ENCODE peak calls at places on chromosomes 12 and 14, in six cellular contexts. One of them, this sample, is unnamed.

GRCh38 chr12:93234641-93235040 is 143.1 kb upstream of the NUDT4 start:
- DNase-seq in RWPE1: no peak
- DNase-seq in neural progenitor cell: no peak
- DNase-seq in HL-60: no peak
- DNase-seq in foreskin keratinocyte: no peak
- DNase-seq in endothelial cell: no peak
- DNase-seq in this sample: no peak

GRCh38 chr12:2170376-2170775 is 117.6 kb downstream of the CACNA1C start:
- DNase-seq in RWPE1: no peak
- DNase-seq in neural progenitor cell: no peak
- DNase-seq in HL-60: no peak
- DNase-seq in foreskin keratinocyte: no peak
- DNase-seq in endothelial cell: no peak
- DNase-seq in this sample: no peak

GRCh38 chr12:55637467-55637866 is 775 bp downstream of the OR10P1 start:
- DNase-seq in neural progenitor cell: no peak
- DNase-seq in endothelial cell: no peak
- DNase-seq in RWPE1: no peak
- DNase-seq in HL-60: no peak
- DNase-seq in foreskin keratinocyte: no peak
- DNase-seq in this sample: no peak

GRCh38 chr12:51341259-51342007 is 5.0 kb downstream of the CELA1 start:
- DNase-seq in neural progenitor cell: peak
- DNase-seq in HL-60: peak
- DNase-seq in RWPE1: peak
- DNase-seq in endothelial cell: peak
- DNase-seq in foreskin keratinocyte: no peak
- DNase-seq in this sample: peak

GRCh38 chr12:110279561-110279960 is 1.5 kb upstream of the ATP2A2 start:
- DNase-seq in foreskin keratinocyte: no peak
- DNase-seq in endothelial cell: no peak
- DNase-seq in HL-60: no peak
- DNase-seq in neural progenitor cell: peak
- DNase-seq in RWPE1: no peak
- DNase-seq in this sample: no peak

GRCh38 chr14:102215522-102216250 is 76.0 kb downstream of the WDR20 start:
- DNase-seq in endothelial cell: no peak
- DNase-seq in neural progenitor cell: no peak
- DNase-seq in foreskin keratinocyte: no peak
- DNase-seq in HL-60: no peak
- DNase-seq in RWPE1: no peak
- DNase-seq in this sample: no peak

GRCh38 chr12:54958048-54958658 is 26.4 kb downstream of the TESPA1 start:
- DNase-seq in RWPE1: peak
- DNase-seq in foreskin keratinocyte: no peak
- DNase-seq in HL-60: peak
- DNase-seq in endothelial cell: peak
- DNase-seq in neural progenitor cell: peak
- DNase-seq in this sample: peak

GRCh38 chr14:63045612-63046320 is 508 bp upstream of the KCNH5 start:
- DNase-seq in HL-60: no peak
- DNase-seq in RWPE1: peak
- DNase-seq in neural progenitor cell: peak
- DNase-seq in endothelial cell: peak
- DNase-seq in foreskin keratinocyte: no peak
- DNase-seq in this sample: peak

GRCh38 chr12:552466-552865 is 92.7 kb downstream of the B4GALNT3 start:
- DNase-seq in neural progenitor cell: no peak
- DNase-seq in foreskin keratinocyte: no peak
- DNase-seq in endothelial cell: no peak
- DNase-seq in HL-60: no peak
- DNase-seq in RWPE1: no peak
- DNase-seq in this sample: no peak

GRCh38 chr12:57095440-57095839 is 6.5 kb downstream of the NAB2 start:
- DNase-seq in neural progenitor cell: no peak
- DNase-seq in foreskin keratinocyte: no peak
- DNase-seq in endothelial cell: no peak
- DNase-seq in RWPE1: no peak
- DNase-seq in HL-60: no peak
- DNase-seq in this sample: no peak

GRCh38 chr12:75563351-75563750 is 51.9 kb upstream of the KRR1 start:
- DNase-seq in HL-60: no peak
- DNase-seq in RWPE1: no peak
- DNase-seq in endothelial cell: no peak
- DNase-seq in foreskin keratinocyte: no peak
- DNase-seq in neural progenitor cell: no peak
- DNase-seq in this sample: no peak

GRCh38 chr12:75561921-75562320 is 50.5 kb upstream of the KRR1 start:
- DNase-seq in neural progenitor cell: no peak
- DNase-seq in endothelial cell: no peak
- DNase-seq in foreskin keratinocyte: no peak
- DNase-seq in HL-60: no peak
- DNase-seq in RWPE1: no peak
- DNase-seq in this sample: no peak

GRCh38 chr12:75558262-75558661 is 46.9 kb upstream of the KRR1 start:
- DNase-seq in HL-60: no peak
- DNase-seq in RWPE1: no peak
- DNase-seq in foreskin keratinocyte: no peak
- DNase-seq in neural progenitor cell: peak
- DNase-seq in endothelial cell: no peak
- DNase-seq in this sample: no peak

GRCh38 chr12:75556306-75556899 is 45.0 kb upstream of the KRR1 start:
- DNase-seq in RWPE1: no peak
- DNase-seq in foreskin keratinocyte: no peak
- DNase-seq in HL-60: no peak
- DNase-seq in endothelial cell: no peak
- DNase-seq in neural progenitor cell: no peak
- DNase-seq in this sample: no peak

DNA sequence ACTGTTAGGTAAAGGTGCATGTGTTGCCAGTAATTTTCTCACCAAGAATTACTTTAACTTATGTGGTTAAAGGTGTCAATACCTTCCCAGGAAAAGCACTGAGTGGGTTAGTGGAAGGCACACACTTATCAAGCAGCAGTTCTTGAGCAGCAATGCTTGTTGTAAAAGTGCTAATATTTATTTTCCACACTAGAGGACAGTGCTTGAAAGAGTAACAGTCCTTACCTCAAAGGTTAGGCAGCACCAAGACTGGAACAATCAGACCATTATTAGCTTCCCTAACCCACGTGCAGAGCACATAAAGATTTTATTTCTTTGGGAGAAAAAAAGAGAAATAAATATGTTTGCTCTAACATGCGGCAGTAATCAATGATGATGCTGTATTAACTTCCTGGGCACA is 48.8 kb upstream of the KRR1 start:
- DNase-seq in RWPE1: peak
- DNase-seq in foreskin keratinocyte: no peak
- DNase-seq in endothelial cell: no peak
- DNase-seq in neural progenitor cell: no peak
- DNase-seq in HL-60: no peak
- DNase-seq in this sample: no peak
- TF ChIP-seq CTCF in RWPE1: peak
- TF ChIP-seq CTCF in foreskin keratinocyte: peak
- TF ChIP-seq CTCF in endothelial cell: no peak
- TF ChIP-seq CTCF in neural progenitor cell: peak
- TF ChIP-seq CTCF in HL-60: no peak
- TF ChIP-seq CTCF in this sample: peak

GRCh38 chr12:48105867-48106563 is at the start of gene SENP1:
- DNase-seq in HL-60: peak
- DNase-seq in neural progenitor cell: peak
- DNase-seq in RWPE1: peak
- DNase-seq in endothelial cell: peak
- DNase-seq in foreskin keratinocyte: peak
- DNase-seq in this sample: peak
- TF ChIP-seq CTCF in HL-60: no peak
- TF ChIP-seq CTCF in neural progenitor cell: peak
- TF ChIP-seq CTCF in RWPE1: no peak
- TF ChIP-seq CTCF in endothelial cell: no peak
- TF ChIP-seq CTCF in foreskin keratinocyte: peak
- TF ChIP-seq CTCF in this sample: peak

GRCh38 chr12:78120866-78121590 is 290.3 kb downstream of the NAV3 start:
- DNase-seq in foreskin keratinocyte: no peak
- DNase-seq in HL-60: peak
- DNase-seq in RWPE1: no peak
- DNase-seq in endothelial cell: no peak
- DNase-seq in neural progenitor cell: no peak
- DNase-seq in this sample: no peak

GRCh38 chr12:78119351-78119918 is 288.7 kb downstream of the NAV3 start:
- DNase-seq in neural progenitor cell: no peak
- DNase-seq in endothelial cell: no peak
- DNase-seq in HL-60: no peak
- DNase-seq in RWPE1: no peak
- DNase-seq in foreskin keratinocyte: no peak
- DNase-seq in this sample: no peak

GRCh38 chr12:78118486-78118885 is 287.8 kb downstream of the NAV3 start:
- DNase-seq in RWPE1: no peak
- DNase-seq in endothelial cell: no peak
- DNase-seq in HL-60: no peak
- DNase-seq in neural progenitor cell: no peak
- DNase-seq in foreskin keratinocyte: no peak
- DNase-seq in this sample: no peak

GRCh38 chr12:78115889-78116288 is 285.2 kb downstream of the NAV3 start:
- DNase-seq in neural progenitor cell: no peak
- DNase-seq in foreskin keratinocyte: no peak
- DNase-seq in endothelial cell: no peak
- DNase-seq in HL-60: peak
- DNase-seq in RWPE1: no peak
- DNase-seq in this sample: no peak

DNA sequence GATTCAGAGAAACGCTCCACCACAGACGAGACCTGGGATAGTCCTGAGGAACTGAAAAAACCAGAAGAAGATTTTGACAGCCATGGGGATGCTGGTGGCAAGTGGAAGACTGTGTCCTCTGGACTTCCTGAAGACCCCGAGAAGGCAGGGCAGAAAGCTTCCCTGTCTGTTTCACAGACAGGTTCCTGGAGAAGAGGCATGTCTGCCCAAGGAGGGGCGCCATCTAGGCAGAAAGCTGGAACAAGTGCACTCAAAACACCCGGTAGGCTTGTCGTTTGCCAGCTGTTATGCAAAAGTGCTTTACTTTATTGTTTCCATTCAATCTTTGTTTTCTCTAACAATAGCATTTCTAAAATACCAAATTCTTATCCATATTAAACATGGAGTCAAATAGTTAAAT is 287.3 kb downstream of the NAV3 start:
- DNase-seq in endothelial cell: no peak
- DNase-seq in RWPE1: no peak
- DNase-seq in HL-60: no peak
- DNase-seq in foreskin keratinocyte: no peak
- DNase-seq in neural progenitor cell: peak
- DNase-seq in this sample: no peak
- TF ChIP-seq CTCF in endothelial cell: no peak
- TF ChIP-seq CTCF in RWPE1: no peak
- TF ChIP-seq CTCF in HL-60: no peak
- TF ChIP-seq CTCF in foreskin keratinocyte: peak
- TF ChIP-seq CTCF in neural progenitor cell: peak
- TF ChIP-seq CTCF in this sample: no peak

GRCh38 chr12:106226884-106227640 is 20.8 kb downstream of the CKAP4 start:
- DNase-seq in endothelial cell: peak
- DNase-seq in neural progenitor cell: peak
- DNase-seq in HL-60: peak
- DNase-seq in RWPE1: peak
- DNase-seq in foreskin keratinocyte: no peak
- DNase-seq in this sample: peak
- TF ChIP-seq CTCF in endothelial cell: peak
- TF ChIP-seq CTCF in neural progenitor cell: peak
- TF ChIP-seq CTCF in HL-60: peak
- TF ChIP-seq CTCF in RWPE1: peak
- TF ChIP-seq CTCF in foreskin keratinocyte: peak
- TF ChIP-seq CTCF in this sample: peak

GRCh38 chr14:73280903-73281302 is 43.6 kb downstream of the PAPLN start:
- DNase-seq in RWPE1: no peak
- DNase-seq in HL-60: no peak
- DNase-seq in foreskin keratinocyte: no peak
- DNase-seq in neural progenitor cell: no peak
- DNase-seq in endothelial cell: no peak
- DNase-seq in this sample: no peak

GRCh38 chr14:73285979-73286378 is 48.7 kb downstream of the PAPLN start:
- DNase-seq in foreskin keratinocyte: no peak
- DNase-seq in neural progenitor cell: no peak
- DNase-seq in endothelial cell: no peak
- DNase-seq in HL-60: no peak
- DNase-seq in RWPE1: no peak
- DNase-seq in this sample: no peak

GRCh38 chr14:73286598-73286997 is 49.3 kb downstream of the PAPLN start:
- DNase-seq in foreskin keratinocyte: no peak
- DNase-seq in endothelial cell: no peak
- DNase-seq in RWPE1: no peak
- DNase-seq in neural progenitor cell: no peak
- DNase-seq in HL-60: no peak
- DNase-seq in this sample: no peak

GRCh38 chr14:73287071-73287470 is 49.8 kb downstream of the PAPLN start:
- DNase-seq in foreskin keratinocyte: no peak
- DNase-seq in RWPE1: no peak
- DNase-seq in neural progenitor cell: peak
- DNase-seq in HL-60: no peak
- DNase-seq in endothelial cell: no peak
- DNase-seq in this sample: no peak

DNA sequence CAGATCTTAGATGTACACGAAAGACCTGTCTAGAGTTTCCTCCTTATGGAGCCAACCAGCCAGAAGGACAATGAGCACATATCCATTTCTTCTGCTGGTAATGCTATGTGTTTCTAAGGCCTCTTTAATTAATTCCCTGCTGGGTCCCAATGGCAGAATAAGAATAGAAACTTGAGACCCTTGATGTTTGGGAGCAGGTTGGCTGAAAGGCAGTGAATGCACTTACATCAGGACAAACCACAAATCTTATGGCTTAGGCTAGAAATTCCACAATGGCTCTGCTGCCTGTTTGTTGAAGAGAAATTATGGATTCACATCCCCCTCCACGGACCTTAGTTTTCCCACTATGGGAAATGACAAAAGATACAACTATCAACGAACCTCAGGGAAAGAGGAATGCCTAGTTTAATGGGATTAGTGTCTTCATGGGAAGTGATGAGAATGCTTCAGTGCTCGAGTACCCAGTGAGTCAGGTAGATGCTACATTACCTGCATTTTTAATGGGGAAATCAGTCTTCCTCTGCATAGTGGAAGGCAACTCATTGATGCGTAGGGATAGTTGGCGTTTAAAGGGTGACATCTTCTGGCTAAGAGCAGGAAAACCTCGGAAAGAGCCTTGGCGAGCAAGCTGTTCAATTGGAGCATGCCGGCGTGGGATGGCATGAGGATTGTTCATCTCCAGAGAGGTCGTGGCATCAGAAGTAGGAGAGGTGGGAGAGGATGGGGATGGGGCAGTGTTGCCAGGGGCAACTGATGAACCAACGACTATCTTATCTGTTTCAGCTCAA is 46.5 kb downstream of the PAPLN start:
- DNase-seq in HL-60: no peak
- DNase-seq in endothelial cell: no peak
- DNase-seq in foreskin keratinocyte: no peak
- DNase-seq in neural progenitor cell: peak
- DNase-seq in RWPE1: no peak
- DNase-seq in this sample: no peak
- TF ChIP-seq CTCF in HL-60: no peak
- TF ChIP-seq CTCF in endothelial cell: no peak
- TF ChIP-seq CTCF in foreskin keratinocyte: peak
- TF ChIP-seq CTCF in neural progenitor cell: peak
- TF ChIP-seq CTCF in RWPE1: no peak
- TF ChIP-seq CTCF in this sample: peak